ENCODE peak calls at places on chromosomes 11 and 22, in five cellular contexts. R, J, S, W and D are unnamed samples.

GRCh38 chr11:59801981-59802638 is 8.5 kb downstream of the MRPL16 start:
- DNase-seq in W (no peak), R (peak; percentile 36), J (no peak), S (peak; percentile 8), D (no peak)

GRCh38 chr22:39535831-39536449 is 3.4 kb upstream of the RPS19BP1 start:
- DNase-seq in W (no peak), R (no peak), S (no peak), J (no peak), D (no peak)

GRCh38 chr22:38781033-38781432 is 12.9 kb downstream of the DNAL4 start:
- DNase-seq in R (no peak), W (no peak), J (no peak), S (no peak), D (no peak)

GRCh38 chr11:32561835-32562234 is 21.8 kb upstream of the EIF3M start:
- DNase-seq in S (no peak), R (no peak), J (peak; percentile 46), W (no peak), D (no peak)

GRCh38 chr11:20563871-20564270 is 35.5 kb upstream of the SLC6A5 start:
- DNase-seq in S (no peak), J (no peak), W (no peak), R (no peak), D (no peak)

GRCh38 chr11:134398644-134399292 is 13.3 kb downstream of the B3GAT1 start:
- DNase-seq in R (no peak), J (no peak), S (no peak), W (no peak), D (no peak)

GRCh38 chr11:110524227-110524626 is 94.5 kb downstream of the FDX1 start:
- DNase-seq in R (peak; percentile 99), S (no peak), J (no peak), W (peak; percentile 98), D (no peak)

GRCh38 chr11:110463153-110463552 is 33.4 kb downstream of the FDX1 start:
- DNase-seq in W (peak; percentile 52), R (peak; percentile 66), J (peak; percentile 65), S (peak; percentile 23), D (peak; percentile 58)

GRCh38 chr11:45755281-45755859 is 49.6 kb upstream of the SLC35C1 start:
- DNase-seq in J (no peak), W (no peak), S (no peak), R (no peak), D (no peak)

GRCh38 chr11:119999220-119999619 is 138.7 kb downstream of the TRIM29 start:
- DNase-seq in W (peak; percentile 1), R (no peak), S (no peak), J (no peak), D (no peak)

GRCh38 chr11:100735949-100736675 is 49.0 kb downstream of the ARHGAP42 start:
- DNase-seq in R (peak; percentile 35), J (no peak), S (no peak), W (peak; percentile 85), D (no peak)

GRCh38 chr22:37283393-37283937 is 1.2 kb downstream of the CYTH4 start:
- DNase-seq in W (no peak), R (no peak), S (no peak), J (peak; percentile 66), D (no peak)

GRCh38 chr22:31272522-31273446 is 19.5 kb downstream of the PIK3IP1 start:
- DNase-seq in R (peak; percentile 67), S (peak; percentile 52), J (peak; percentile 77), W (peak; percentile 75), D (peak; percentile 75)

GRCh38 chr22:23068832-23069385 is 1.4 kb upstream of the GNAZ start:
- DNase-seq in J (no peak), W (no peak), S (no peak), R (no peak), D (peak; percentile 12)

GRCh38 chr11:62830904-62831519 is 839 bp downstream of the STX5 start:
- DNase-seq in R (no peak), W (no peak), S (no peak), J (no peak), D (peak; percentile 42)
- H3K14ac ChIP-seq in R (peak overlapping the region; percentile 68), W (peak overlapping the region; percentile 31), S (no peak overlapping the region), J (no peak overlapping the region), D (peak overlapping the region; percentile 90)

DNA sequence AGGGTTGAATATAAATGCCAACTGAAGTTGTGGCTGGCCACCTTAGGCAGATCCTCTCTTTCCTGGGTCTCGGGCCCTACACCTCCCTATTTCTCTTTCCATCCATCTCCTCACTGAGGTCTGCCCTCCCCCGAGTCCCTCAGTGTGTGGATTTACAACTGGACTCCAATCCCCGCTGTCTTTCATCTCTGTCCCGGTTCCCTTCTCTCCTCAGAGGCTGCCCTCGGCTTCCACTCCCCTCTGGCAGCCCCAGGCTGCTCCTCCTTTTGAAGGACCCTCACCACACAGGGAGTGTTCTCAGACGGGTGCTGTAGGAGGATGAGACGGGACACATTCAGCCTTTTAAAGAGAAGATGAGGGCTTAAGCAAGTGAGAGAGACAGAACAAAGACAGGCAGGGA is 167.1 kb downstream of the ST3GAL4 start:
- DNase-seq in W (no peak), R (no peak), S (no peak), J (no peak), D (no peak)
- H2BK5ac ChIP-seq in W (no peak overlapping the region), R (no peak overlapping the region), S (no peak overlapping the region), J (no peak overlapping the region), D (no peak overlapping the region)

GRCh38 chr11:35111171-35112055 is 27.6 kb upstream of the CD44 start:
- DNase-seq in S (no peak), W (peak; percentile 92), J (no peak), R (peak; percentile 92), D (no peak)
- H2AFZ ChIP-seq in S (no peak overlapping the region), W (no peak overlapping the region), J (no peak overlapping the region), R (peak overlapping the region; percentile 78), D (no peak overlapping the region)

GRCh38 chr22:29267858-29268510 is at the start of the genes EWSR1 and RHBDD3:
- DNase-seq in J (peak; percentile 100), S (peak; percentile 97), W (peak; percentile 99), R (peak; percentile 97), D (peak; percentile 93)

GRCh38 chr22:29268511-29269229 is 602 bp downstream of the EWSR1 start:
- DNase-seq in J (no peak), R (peak; percentile 67), S (peak; percentile 69), W (peak; percentile 72), D (no peak)

GRCh38 chr22:29269230-29269604 is 1.1 kb downstream of the EWSR1 start:
- DNase-seq in S (no peak), J (no peak), R (no peak), W (peak; percentile 13), D (no peak)

GRCh38 chr22:29270475-29271271 is 2.6 kb downstream of the EWSR1 start:
- DNase-seq in S (no peak), J (no peak), W (peak; percentile 35), R (peak; percentile 58), D (no peak)

DNA sequence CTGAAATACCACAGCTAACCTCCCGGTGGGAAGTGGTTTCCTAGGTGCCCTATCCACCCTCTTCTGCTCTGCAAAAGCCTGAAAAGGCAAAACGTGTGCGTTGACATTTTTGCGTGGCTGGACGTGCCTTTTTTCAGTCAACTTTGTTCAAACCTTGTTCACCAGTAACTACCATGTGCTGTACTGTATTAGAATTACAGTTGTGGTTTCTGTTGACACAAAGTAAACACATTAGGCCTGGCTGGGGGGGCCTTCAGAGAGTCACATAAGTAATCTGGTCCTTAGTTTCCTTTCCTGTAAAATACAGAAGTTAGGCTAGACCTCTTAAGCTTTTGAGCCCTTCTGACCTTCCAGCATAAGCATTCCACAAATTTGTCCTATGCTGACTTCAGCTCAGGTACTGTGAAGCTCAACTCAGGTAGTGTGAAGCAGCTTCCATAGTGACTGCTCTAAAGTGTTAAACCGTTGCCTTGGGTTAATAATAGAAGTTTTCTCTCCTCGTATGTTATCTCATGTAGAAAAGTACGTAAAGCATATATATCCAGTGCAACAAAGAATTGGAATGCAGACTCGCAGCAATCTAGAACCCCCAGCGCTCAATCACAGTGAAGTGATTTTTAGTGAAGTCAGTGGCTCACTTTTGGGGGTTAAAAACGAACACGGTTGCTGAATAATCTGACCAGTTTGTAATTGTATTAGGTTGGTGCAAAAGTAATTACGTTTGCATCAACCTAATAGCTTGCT is 1.8 kb downstream of the EWSR1 start:
- DNase-seq in J (no peak), S (no peak), W (peak; percentile 49), R (peak; percentile 12), D (no peak)
- H3K14ac ChIP-seq in J (no peak overlapping the region), S (no peak overlapping the region), W (no peak overlapping the region), R (peak overlapping the region; percentile 70), D (no peak overlapping the region)

DNA sequence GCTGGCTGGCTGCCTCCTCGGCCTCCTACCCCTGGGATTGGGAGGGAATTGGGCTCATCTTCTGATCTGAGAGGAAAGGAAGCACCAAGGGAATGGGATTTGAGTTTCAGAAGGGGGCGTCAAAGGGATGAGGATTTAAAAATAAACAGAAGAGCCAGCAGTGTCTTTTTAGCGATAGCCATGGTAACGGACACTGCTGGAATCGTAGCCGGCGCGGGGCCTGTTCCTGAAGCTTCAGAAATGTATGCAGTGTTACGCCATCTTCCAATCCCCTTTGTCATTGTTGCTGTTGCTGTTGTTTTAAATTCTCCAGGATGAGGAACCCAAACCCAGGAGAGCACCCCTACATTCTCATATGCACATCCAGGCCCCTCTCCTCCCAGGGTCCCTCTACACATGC is 561.3 kb upstream of the CADM1 start:
- DNase-seq in J (no peak), W (no peak), R (no peak), S (no peak), D (no peak)
- H2BK5ac ChIP-seq in J (no peak overlapping the region), W (no peak overlapping the region), R (no peak overlapping the region), S (no peak overlapping the region), D (no peak overlapping the region)

DNA sequence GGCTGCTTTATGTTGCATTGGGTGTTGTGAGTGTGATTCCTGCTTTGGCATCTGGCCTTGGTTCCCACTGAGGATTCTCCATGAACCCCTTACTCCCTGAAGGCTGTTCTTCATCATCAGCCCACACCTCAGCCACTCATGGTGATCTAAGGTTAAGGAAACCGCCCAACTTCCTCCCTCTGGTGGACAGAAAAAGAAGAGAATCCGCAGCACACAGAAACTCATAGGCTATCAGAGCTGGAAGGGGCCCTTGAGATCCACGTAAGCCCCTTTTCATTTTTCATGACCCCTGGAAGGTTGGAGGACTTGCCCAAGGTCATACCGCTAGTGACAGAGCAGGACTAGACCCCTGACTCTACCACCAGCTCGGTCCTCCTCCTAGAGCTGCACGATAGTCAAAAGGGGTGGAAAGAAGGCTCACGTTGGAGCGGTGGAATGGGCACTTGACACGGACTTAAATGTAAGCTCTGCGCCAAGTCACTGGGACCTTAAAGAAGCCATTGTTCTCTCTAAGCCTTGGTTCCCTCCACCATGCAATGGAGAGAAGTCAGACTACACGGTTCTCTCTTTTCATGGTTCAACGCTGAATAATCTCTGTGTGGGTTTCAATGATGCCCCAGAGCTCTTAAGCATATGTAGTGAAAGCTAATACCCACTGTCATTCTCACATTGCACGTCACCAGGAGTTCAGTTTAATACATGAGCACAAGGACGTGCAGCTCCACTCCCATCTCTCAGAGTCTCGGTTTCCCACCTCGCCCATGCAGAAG is 83.6 kb upstream of the CRTAM start:
- DNase-seq in R (no peak), J (peak; percentile 52), W (peak; percentile 34), S (no peak), D (peak; percentile 41)
- H2AFZ ChIP-seq in R (no peak overlapping the region), J (no peak overlapping the region), W (no peak overlapping the region), S (no peak overlapping the region), D (no peak overlapping the region)